ENCODE peak calls at places on chromosomes 11 and 22, in four cellular contexts. S, J, I and P are unnamed samples.

GRCh38 chr11:93512965-93513667 is 30.1 kb downstream of the SMCO4 start:
- DNase-seq in S (no peak), J (no peak), I (no peak), P (no peak)

GRCh38 chr22:45771711-45772110 is 100.1 kb downstream of the ATXN10 start:
- DNase-seq in S (no peak), J (no peak), I (no peak), P (no peak)

GRCh38 chr11:119876841-119877240 is 147.8 kb upstream of the NECTIN1 start:
- DNase-seq in S (no peak), J (no peak), I (no peak), P (no peak)

GRCh38 chr11:127345819-127346459 is 345.4 kb upstream of the KIRREL3 start:
- DNase-seq in S (peak), J (no peak), I (peak), P (no peak)

GRCh38 chr22:29030016-29030617 is 31.5 kb downstream of the C22orf31 start:
- DNase-seq in S (peak), J (no peak), I (no peak), P (no peak)

GRCh38 chr11:27720277-27720830 is 20.1 kb upstream of the BDNF start:
- DNase-seq in S (no peak), J (no peak), I (no peak), P (no peak)

GRCh38 chr22:17057959-17058814 is 26.6 kb upstream of the IL17RA start:
- DNase-seq in S (peak), J (peak), I (peak), P (peak)

GRCh38 chr22:25061134-25061533 is 108.6 kb downstream of the KIAA1671 start:
- DNase-seq in S (no peak), J (no peak), I (no peak), P (no peak)